ENCODE peak calls at places on chromosomes 11 and 22, in nine cellular contexts. E is heart right ventricle; J is astrocyte; F is cardiac muscle cell; O is CD8-positive, alpha-beta memory T cell; L is Peyer's patch; U is pancreas; H is neuronal stem cell; D is upper lobe of right lung. M is an unnamed sample.

GRCh38 chr11:125374398-125374797 is 121.7 kb downstream of the FEZ1 start:
- DNase-seq in E (no peak), J (no peak), F (no peak), O (no peak), L (no peak), U (no peak), H (no peak), D (no peak), M (no peak)

GRCh38 chr22:45208993-45209838 is 31.5 kb downstream of the KIAA0930 start:
- DNase-seq in E (peak), J (peak), F (no peak), O (no peak), L (no peak), U (no peak), H (peak), D (no peak), M (no peak)

GRCh38 chr11:17989306-17989705 is 23.5 kb downstream of the SERGEF start:
- DNase-seq in E (no peak), J (no peak), F (no peak), O (no peak), L (no peak), U (no peak), H (no peak), D (no peak), M (no peak)

GRCh38 chr11:111427471-111427912 is 48.4 kb upstream of the POU2AF1 start:
- DNase-seq in E (no peak), J (no peak), F (no peak), O (no peak), L (no peak), U (no peak), H (no peak), D (no peak), M (peak)

GRCh38 chr11:83666149-83666548 is 380.0 kb upstream of the CCDC90B start:
- DNase-seq in E (no peak), J (peak), F (no peak), O (no peak), L (no peak), U (no peak), H (no peak), D (no peak), M (no peak)

GRCh38 chr11:117950999-117951961 is 22.1 kb upstream of the TMPRSS13 start:
- DNase-seq in E (no peak), J (no peak), F (no peak), O (peak), L (peak), U (no peak), H (no peak), D (no peak), M (no peak)

GRCh38 chr11:35247428-35247827 is 108.5 kb downstream of the CD44 start:
- DNase-seq in E (no peak), J (no peak), F (no peak), O (peak), L (peak), U (no peak), H (no peak), D (no peak), M (no peak)

GRCh38 chr11:17561466-17562001 is 14.5 kb downstream of the OTOG start:
- DNase-seq in E (no peak), J (no peak), F (no peak), O (no peak), L (peak), U (peak), H (no peak), D (no peak), M (no peak)

GRCh38 chr11:130737041-130737830 is 179.0 kb downstream of the SNX19 start:
- DNase-seq in E (no peak), J (peak), F (no peak), O (no peak), L (no peak), U (no peak), H (no peak), D (no peak), M (no peak)

GRCh38 chr22:39388261-39389011 is 11.1 kb upstream of the TAB1 start:
- DNase-seq in E (peak), J (peak), F (peak), O (peak), L (peak), U (peak), H (peak), D (peak), M (peak)

GRCh38 chr11:76769645-76770586 is 13.2 kb upstream of the TSKU start:
- DNase-seq in E (no peak), J (peak), F (no peak), O (no peak), L (peak), U (peak), H (no peak), D (peak), M (no peak)
- H3K27ac ChIP-seq in E (no peak), J (peak), F (no peak), O (no peak), L (peak), U (no peak), H (no peak), D (peak), M (peak)

DNA sequence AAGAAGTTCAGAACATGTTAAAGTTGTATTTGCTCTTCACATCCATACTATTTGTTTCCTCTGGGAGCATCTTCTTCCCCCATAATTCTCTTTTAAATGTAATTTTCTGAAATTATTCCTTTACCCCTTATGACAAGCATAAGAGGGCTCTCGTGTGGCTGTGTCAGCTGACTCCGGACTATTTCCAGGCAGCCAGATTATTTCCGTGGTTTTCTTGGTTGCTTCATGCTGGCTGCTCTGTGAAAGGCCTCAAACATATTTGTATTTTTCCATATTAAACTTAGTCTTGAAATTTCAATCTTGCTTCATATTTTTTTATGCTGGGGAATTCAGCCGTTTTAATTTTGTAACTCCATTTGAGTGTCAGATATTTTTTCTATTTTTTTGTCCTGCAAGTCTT is 2.8 kb upstream of the MMP1 start:
- DNase-seq in E (no peak), J (no peak), F (no peak), O (no peak), L (no peak), U (no peak), H (no peak), D (no peak), M (no peak)
- H3K4me3 ChIP-seq in E (no peak), J (no peak), F (no peak), O (no peak), L (no peak), U (no peak), H (no peak), D (no peak), M (no peak)

DNA sequence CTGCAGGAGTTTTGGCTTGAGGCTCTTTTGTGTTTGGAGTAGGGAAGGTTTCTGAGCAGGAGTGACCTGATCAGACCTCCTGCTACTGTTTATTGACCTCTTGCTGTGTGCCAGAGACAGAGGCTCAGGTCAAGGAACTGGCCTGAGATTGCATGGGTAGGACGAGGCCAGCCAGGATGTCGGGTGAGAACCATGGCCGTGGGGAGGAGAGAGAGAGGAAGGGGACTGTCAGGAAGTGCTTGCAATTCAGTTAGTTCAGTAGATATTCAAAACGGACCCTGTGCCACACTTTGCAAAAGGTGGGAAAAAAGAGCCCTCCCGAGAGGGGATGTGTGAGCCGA is 14.0 kb downstream of the TBC1D22A start:
- DNase-seq in E (no peak), J (no peak), F (no peak), O (no peak), L (no peak), U (no peak), H (no peak), D (no peak), M (no peak)
- H3K27ac ChIP-seq in E (no peak), J (no peak), F (no peak), O (no peak), L (peak), U (no peak), H (no peak), D (no peak), M (no peak)

GRCh38 chr11:8484251-8484650 is 109.8 kb downstream of the STK33 start:
- DNase-seq in E (no peak), J (no peak), F (no peak), O (no peak), L (no peak), U (no peak), H (no peak), D (no peak), M (no peak)

DNA sequence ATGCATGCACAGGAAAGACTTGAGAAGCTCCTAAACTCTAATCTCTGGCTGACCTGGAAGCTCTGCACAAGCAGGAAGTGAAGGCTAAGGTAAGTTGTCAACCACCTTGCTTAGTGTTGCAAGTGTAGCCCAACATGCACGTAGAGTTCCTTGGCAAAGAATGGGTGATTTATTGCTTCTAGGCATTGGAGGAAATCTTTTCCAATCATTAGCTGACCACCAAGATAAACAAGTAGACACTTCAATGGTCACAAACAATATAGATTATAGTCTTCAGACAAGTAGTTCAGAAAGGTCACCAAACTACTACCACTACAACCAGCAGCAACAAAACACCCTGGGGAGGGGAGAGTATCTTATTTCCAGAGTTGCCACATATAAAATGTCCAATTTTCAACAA is 105.6 kb downstream of the STK33 start:
- DNase-seq in E (no peak), J (no peak), F (no peak), O (no peak), L (no peak), U (no peak), H (no peak), D (no peak), M (no peak)
- H3K4me3 ChIP-seq in E (no peak), J (no peak), F (no peak), O (no peak), L (no peak), U (no peak), H (no peak), D (no peak), M (no peak)

GRCh38 chr22:21652547-21653545 is 10.7 kb downstream of the SDF2L1 start:
- DNase-seq in E (no peak), J (no peak), F (no peak), O (no peak), L (no peak), U (no peak), H (peak), D (no peak), M (no peak)

GRCh38 chr22:21651521-21652009 is 9.5 kb downstream of the SDF2L1 start:
- DNase-seq in E (no peak), J (no peak), F (no peak), O (no peak), L (peak), U (no peak), H (peak), D (no peak), M (no peak)

GRCh38 chr22:21652010-21652546 is 10.0 kb downstream of the SDF2L1 start:
- DNase-seq in E (peak), J (peak), F (peak), O (peak), L (peak), U (peak), H (peak), D (peak), M (peak)

GRCh38 chr22:21650823-21651520 is 8.9 kb downstream of the SDF2L1 start:
- DNase-seq in E (no peak), J (no peak), F (no peak), O (no peak), L (no peak), U (no peak), H (no peak), D (no peak), M (no peak)

GRCh38 chr22:21650280-21650679 is 8.2 kb downstream of the SDF2L1 start:
- DNase-seq in E (no peak), J (no peak), F (no peak), O (no peak), L (no peak), U (no peak), H (no peak), D (no peak), M (no peak)
- H3K27ac ChIP-seq in E (no peak), J (no peak), F (no peak), O (no peak), L (no peak), U (no peak), H (no peak), D (no peak), M (no peak)

GRCh38 chr11:441418-442274 is at the start of gene ANO9:
- DNase-seq in E (no peak), J (no peak), F (peak), O (peak), L (peak), U (peak), H (no peak), D (peak), M (peak)
- H3K4me3 ChIP-seq in E (no peak), J (no peak), F (no peak), O (peak), L (peak), U (peak), H (no peak), D (peak), M (peak)

DNA sequence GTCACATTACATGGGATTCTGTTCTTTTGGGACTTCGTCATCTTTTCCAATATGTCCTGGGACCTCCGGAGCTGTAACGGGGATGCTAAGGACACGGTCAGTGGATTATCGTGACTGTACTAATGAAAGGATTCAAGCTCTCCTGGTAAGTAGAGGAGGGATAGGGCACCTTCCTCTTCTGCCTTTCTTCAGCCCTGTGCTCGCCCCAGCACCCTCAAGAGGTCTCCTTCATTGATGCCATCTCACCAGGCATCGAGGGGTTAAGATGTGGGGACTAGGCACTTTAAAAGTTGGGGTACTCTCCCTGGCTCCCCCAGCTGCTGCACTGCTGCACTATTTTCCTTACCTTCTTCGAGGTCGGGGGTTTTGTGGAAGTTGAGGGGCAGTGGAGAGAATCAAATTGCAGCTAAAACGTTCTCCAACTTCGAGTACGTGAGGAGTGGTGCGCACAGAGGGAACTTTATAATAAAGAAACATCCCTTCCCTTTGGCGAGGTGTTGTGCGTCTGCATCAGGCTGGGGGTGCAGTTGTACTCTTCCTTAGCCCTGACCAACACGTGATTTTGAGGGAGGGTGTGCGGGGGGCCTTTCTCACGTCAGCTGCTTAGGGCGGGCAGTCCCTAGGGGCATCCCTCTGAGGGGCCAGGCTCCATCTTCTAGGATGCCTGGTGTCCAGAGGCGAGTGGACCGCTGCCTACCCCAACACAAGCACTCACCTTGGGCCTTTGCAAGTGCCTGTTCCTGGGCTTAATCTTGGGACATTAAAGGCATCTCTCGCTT is 96.1 kb downstream of the GRAMD1B start:
- DNase-seq in E (no peak), J (no peak), F (no peak), O (no peak), L (no peak), U (no peak), H (no peak), D (no peak), M (no peak)
- H3K27ac ChIP-seq in E (peak), J (no peak), F (no peak), O (no peak), L (no peak), U (no peak), H (no peak), D (no peak), M (no peak)

GRCh38 chr11:66858939-66859685 is 2.2 kb downstream of the LRFN4 start:
- DNase-seq in E (no peak), J (no peak), F (no peak), O (no peak), L (no peak), U (no peak), H (no peak), D (no peak), M (no peak)
- H3K4me3 ChIP-seq in E (no peak), J (no peak), F (no peak), O (no peak), L (no peak), U (no peak), H (no peak), D (no peak), M (no peak)

DNA sequence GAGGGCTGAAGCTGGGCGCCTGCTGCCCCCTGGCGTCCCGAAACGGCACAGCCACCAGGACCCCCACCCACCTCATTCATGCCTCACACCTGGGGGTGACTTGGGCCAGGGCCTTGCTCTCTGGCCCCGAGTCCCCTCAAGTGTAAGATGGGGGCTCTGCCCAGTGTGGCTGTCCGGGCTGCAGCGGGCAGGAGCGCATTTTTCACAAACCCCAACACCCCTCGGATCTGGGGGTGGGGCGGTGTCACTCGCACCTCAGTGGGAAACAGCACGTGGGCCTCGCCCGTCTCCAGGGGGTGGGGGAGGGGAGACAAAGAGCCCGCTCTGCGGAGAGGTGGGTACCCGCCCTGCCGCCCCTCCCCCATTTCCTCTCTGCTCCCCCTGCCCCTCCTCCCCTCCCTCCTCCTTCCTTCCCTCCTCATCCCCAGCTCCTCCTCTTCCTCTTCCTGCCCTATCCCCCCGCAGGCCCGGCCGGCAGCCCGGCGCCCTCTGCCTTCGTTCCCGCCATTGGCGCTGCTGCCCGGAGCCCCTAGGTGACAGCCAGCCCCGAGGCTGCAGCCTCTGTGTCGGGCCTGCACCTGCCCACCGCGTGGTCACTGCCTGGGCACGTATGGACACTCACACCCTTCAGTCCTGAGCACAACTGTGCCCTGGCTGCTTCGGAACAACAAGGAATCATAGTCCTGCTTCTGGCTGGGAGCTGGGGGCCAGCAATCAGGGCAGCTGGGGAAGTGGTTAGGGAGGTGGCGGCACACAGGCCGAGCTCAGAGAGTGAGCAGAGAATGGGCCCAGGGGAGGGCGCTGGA is 6.8 kb upstream of the CDKN1C start:
- DNase-seq in E (peak), J (peak), F (peak), O (peak), L (peak), U (no peak), H (peak), D (peak), M (no peak)
- H3K27ac ChIP-seq in E (peak), J (no peak), F (no peak), O (peak), L (peak), U (no peak), H (peak), D (peak), M (peak)

DNA sequence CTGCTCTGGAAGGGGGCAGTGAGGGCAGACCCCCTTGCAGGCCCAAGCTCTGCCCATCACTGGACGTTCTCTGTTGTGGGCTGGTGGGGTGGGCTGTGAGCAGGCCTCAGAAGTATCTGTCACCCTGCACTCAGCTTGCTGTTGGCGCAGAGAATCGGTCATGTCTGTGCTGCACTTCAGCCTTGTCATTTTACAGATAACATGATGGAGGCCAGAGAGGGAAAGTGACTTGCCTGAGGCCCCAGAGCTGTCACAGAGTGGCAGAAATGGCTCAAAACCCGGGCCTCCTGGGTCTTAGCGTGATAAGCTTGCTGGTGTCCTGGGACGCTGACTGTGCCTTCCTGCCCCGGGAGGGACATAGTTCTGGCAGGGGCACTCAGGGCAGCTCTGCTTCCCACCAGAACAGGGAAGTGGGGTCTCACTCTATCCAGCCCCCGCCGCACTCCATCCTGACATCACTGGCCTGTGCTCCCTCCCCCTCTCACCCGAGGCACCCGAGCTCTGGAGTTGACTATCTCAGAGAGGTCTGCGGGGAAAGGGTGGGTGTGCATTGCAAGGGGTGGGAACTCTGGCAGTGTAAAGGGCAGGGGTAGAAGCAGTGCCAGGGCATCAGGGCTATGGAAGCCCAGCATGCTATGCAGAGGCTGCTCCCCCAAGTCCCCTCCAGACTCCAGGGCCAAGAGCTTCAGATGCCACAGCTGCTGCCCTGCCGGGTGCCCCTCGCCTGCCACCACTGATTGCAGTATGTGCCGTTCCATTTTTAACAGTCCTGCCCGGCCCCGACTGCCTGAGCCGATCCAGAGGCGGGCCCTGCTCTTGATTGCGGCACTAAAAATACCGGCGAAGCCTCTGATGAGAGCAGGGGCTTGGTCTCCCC is 50.4 kb upstream of the NECTIN1 start:
- DNase-seq in E (peak), J (no peak), F (peak), O (no peak), L (no peak), U (no peak), H (no peak), D (no peak), M (no peak)
- H3K4me3 ChIP-seq in E (no peak), J (no peak), F (no peak), O (no peak), L (no peak), U (no peak), H (no peak), D (no peak), M (no peak)